ENCODE peak calls at places on chromosomes 2 and 18, in ten cellular contexts. Y is upper lobe of left lung, X is coronary artery, V is lower leg skin, U is transverse colon, N is GM12878, E is epithelial cell of esophagus, A is mammary epithelial cell, J is psoas muscle, G is foreskin fibroblast. O is an unnamed sample.

GRCh38 chr18:59067873-59068272 is 71.8 kb upstream of the SEC11C start:
- DNase-seq in E (peak), X (no peak), V (no peak), A (no peak), N (no peak), U (no peak), G (peak), Y (no peak), J (no peak), O (no peak)

GRCh38 chr2:121699421-121700328 is 37.0 kb downstream of the NIFK start:
- DNase-seq in X (no peak), U (peak), V (peak), Y (peak), A (peak), E (peak), J (peak), G (peak), N (peak), O (peak)

GRCh38 chr2:42051168-42052125 is 3.6 kb downstream of the PKDCC start:
- DNase-seq in V (no peak), Y (no peak), N (no peak), G (no peak), E (no peak), A (no peak), J (no peak), U (no peak), X (no peak), O (no peak)

GRCh38 chr18:50687491-50687890 is 127.6 kb downstream of the MAPK4 start:
- DNase-seq in Y (peak), U (no peak), J (no peak), E (no peak), A (no peak), G (no peak), V (no peak), X (no peak), N (no peak), O (no peak)

GRCh38 chr2:113966832-113967231 is 76.9 kb downstream of the ACTR3 start:
- DNase-seq in J (no peak), Y (no peak), A (no peak), E (no peak), U (no peak), G (no peak), X (no peak), V (no peak), N (no peak), O (no peak)

GRCh38 chr2:70431948-70432347 is 121.7 kb downstream of the TGFA start:
- DNase-seq in U (no peak), G (no peak), N (no peak), E (no peak), X (no peak), Y (no peak), J (no peak), A (no peak), V (no peak), O (no peak)

GRCh38 chr18:46278481-46279465 is 174.6 kb downstream of the HAUS1 start:
- DNase-seq in E (peak), X (no peak), U (no peak), N (no peak), G (peak), A (peak), V (no peak), J (no peak), Y (no peak), O (peak)

GRCh38 chr2:223993634-223994232 is 36.5 kb downstream of the MRPL44 start:
- DNase-seq in Y (peak), J (peak), E (peak), G (peak), V (no peak), N (no peak), U (peak), X (no peak), A (peak), O (peak)

GRCh38 chr2:42086500-42086953 is 38.7 kb downstream of the PKDCC start:
- DNase-seq in G (peak), A (peak), N (no peak), U (peak), V (no peak), E (peak), J (no peak), X (no peak), Y (no peak), O (no peak)

GRCh38 chr2:119011162-119011909 is 69.3 kb downstream of the MARCO start:
- DNase-seq in N (no peak), J (peak), E (peak), U (peak), G (peak), V (peak), Y (no peak), A (no peak), X (peak), O (no peak)

GRCh38 chr2:120675460-120676130 is 60.1 kb upstream of the GLI2 start:
- DNase-seq in J (peak), A (peak), U (peak), X (no peak), E (peak), N (no peak), V (peak), Y (peak), G (peak), O (no peak)

GRCh38 chr2:177799531-177799930 is 273.0 kb downstream of the PDE11A start:
- DNase-seq in A (no peak), J (no peak), X (no peak), V (no peak), N (no peak), G (no peak), E (peak), Y (no peak), U (no peak), O (no peak)

GRCh38 chr2:172836386-172837200 is 100.9 kb downstream of the RAPGEF4 start:
- DNase-seq in A (peak), J (no peak), Y (no peak), X (no peak), N (no peak), U (no peak), V (no peak), G (peak), E (peak), O (peak)

GRCh38 chr2:160570386-160570785 is 76.8 kb upstream of the RBMS1 start:
- DNase-seq in Y (peak), V (no peak), X (no peak), J (peak), U (no peak), E (no peak), G (no peak), A (no peak), N (no peak), O (no peak)

GRCh38 chr2:118902279-118903028 is 39.5 kb upstream of the MARCO start:
- DNase-seq in A (no peak), X (peak), G (no peak), E (no peak), V (no peak), U (no peak), Y (no peak), N (no peak), J (no peak), O (no peak)

GRCh38 chr2:236671820-236672520 is 102.3 kb downstream of the ACKR3 start:
- DNase-seq in J (no peak), N (no peak), A (no peak), E (no peak), U (no peak), Y (peak), G (no peak), X (peak), V (peak), O (no peak)

GRCh38 chr2:127321306-127321705 is 27.4 kb upstream of the ERCC3 start:
- DNase-seq in Y (no peak), X (no peak), U (no peak), A (no peak), N (no peak), E (no peak), G (no peak), V (no peak), J (no peak), O (no peak)

GRCh38 chr2:45904931-45905642 is 253.6 kb downstream of the PRKCE start:
- DNase-seq in X (no peak), V (no peak), G (peak), E (no peak), A (no peak), U (no peak), Y (no peak), J (no peak), N (no peak), O (no peak)

GRCh38 chr2:175741164-175741563 is 260.9 kb downstream of the LNPK start:
- DNase-seq in E (no peak), J (no peak), U (no peak), G (no peak), X (no peak), V (no peak), N (no peak), A (no peak), Y (no peak), O (no peak)

GRCh38 chr2:28430790-28431418 is 38.2 kb downstream of the FOSL2 start:
- DNase-seq in V (no peak), X (no peak), E (no peak), U (no peak), N (no peak), A (no peak), J (no peak), G (no peak), Y (no peak), O (no peak)

GRCh38 chr2:229081411-229081810 is 189.7 kb downstream of the PID1 start:
- DNase-seq in E (no peak), A (no peak), G (peak), X (no peak), V (no peak), J (no peak), U (no peak), N (no peak), Y (no peak), O (no peak)

GRCh38 chr2:240999001-240999791 is 778 bp downstream of the SNED1 start:
- DNase-seq in E (no peak), V (peak), J (peak), U (peak), A (no peak), N (no peak), G (peak), X (peak), Y (peak), O (no peak)

GRCh38 chr2:129755786-129756185 is 223.7 kb upstream of the RAB6C start:
- DNase-seq in X (no peak), E (no peak), Y (peak), N (no peak), U (no peak), G (no peak), V (no peak), J (no peak), A (no peak), O (no peak)

GRCh38 chr2:126495189-126495588 is 160.8 kb upstream of the GYPC start:
- DNase-seq in V (no peak), G (no peak), E (no peak), Y (no peak), N (no peak), U (no peak), J (no peak), X (no peak), A (no peak), O (no peak)

GRCh38 chr2:226031962-226032441 is 632.5 kb downstream of the NYAP2 start:
- DNase-seq in X (no peak), A (peak), Y (no peak), E (no peak), U (no peak), J (no peak), G (peak), N (no peak), V (no peak), O (no peak)

GRCh38 chr2:230472619-230473018 is 56.6 kb downstream of the SP100 start:
- DNase-seq in J (no peak), G (peak), N (peak), V (no peak), E (peak), A (peak), U (no peak), X (no peak), Y (no peak), O (peak)

GRCh38 chr2:73111300-73112025 is 1.3 kb downstream of the RAB11FIP5 start:
- DNase-seq in V (peak), A (peak), E (peak), N (no peak), G (peak), X (no peak), Y (peak), J (peak), U (peak), O (no peak)

GRCh38 chr2:46488389-46488788 is 9.0 kb downstream of the TMEM247 start:
- DNase-seq in G (peak), Y (no peak), J (no peak), E (no peak), V (no peak), N (no peak), U (no peak), A (no peak), X (no peak), O (no peak)

GRCh38 chr2:174833737-174834136 is 69.5 kb upstream of the CHRNA1 start:
- DNase-seq in J (no peak), E (no peak), V (no peak), G (no peak), Y (no peak), X (no peak), A (peak), N (no peak), U (no peak), O (no peak)

GRCh38 chr2:25480561-25480960 is 138.8 kb upstream of the DNMT3A start:
- DNase-seq in G (no peak), U (no peak), J (no peak), X (no peak), V (no peak), E (no peak), Y (no peak), A (no peak), N (no peak), O (no peak)

GRCh38 chr2:28326469-28326805 is 66.2 kb upstream of the FOSL2 start:
- DNase-seq in V (peak), N (no peak), E (no peak), A (no peak), J (no peak), U (no peak), Y (no peak), G (no peak), X (peak), O (no peak)

GRCh38 chr2:180246281-180246680 is 239.2 kb upstream of the CWC22 start:
- DNase-seq in U (no peak), N (no peak), E (no peak), G (no peak), J (no peak), V (no peak), X (no peak), A (no peak), Y (no peak), O (peak)

GRCh38 chr18:79899609-79900435 is 51.6 kb downstream of the SLC66A2 start:
- DNase-seq in E (no peak), X (no peak), A (no peak), U (peak), N (no peak), V (peak), Y (no peak), G (no peak), J (no peak), O (no peak)

GRCh38 chr18:79678665-79679551 is 695 bp upstream of the CTDP1 start:
- DNase-seq in N (peak), U (peak), J (peak), G (peak), V (peak), A (peak), E (peak), X (peak), Y (peak), O (peak)

GRCh38 chr18:79502785-79503184 is 107.1 kb downstream of the NFATC1 start:
- DNase-seq in V (no peak), E (no peak), N (no peak), J (no peak), A (no peak), X (no peak), U (no peak), G (no peak), Y (peak), O (no peak)

GRCh38 chr2:219071189-219071816 is 10.6 kb upstream of the IHH start:
- DNase-seq in X (no peak), Y (no peak), V (peak), N (no peak), A (peak), E (peak), U (peak), J (no peak), G (peak), O (no peak)

GRCh38 chr18:48545690-48546365 is 7.0 kb downstream of the CTIF start:
- DNase-seq in E (peak), G (peak), A (peak), J (peak), U (peak), N (no peak), X (peak), V (peak), Y (peak), O (no peak)

GRCh38 chr2:233471291-233472035 is 95.1 kb downstream of the USP40 start:
- DNase-seq in G (no peak), E (no peak), N (no peak), V (peak), Y (peak), X (peak), U (no peak), A (no peak), J (no peak), O (no peak)
- H3K4me3 ChIP-seq in G (no peak), E (no peak), N (no peak), V (no peak), Y (no peak), X (no peak), U (no peak), A (no peak), J (no peak), O (no peak)

DNA sequence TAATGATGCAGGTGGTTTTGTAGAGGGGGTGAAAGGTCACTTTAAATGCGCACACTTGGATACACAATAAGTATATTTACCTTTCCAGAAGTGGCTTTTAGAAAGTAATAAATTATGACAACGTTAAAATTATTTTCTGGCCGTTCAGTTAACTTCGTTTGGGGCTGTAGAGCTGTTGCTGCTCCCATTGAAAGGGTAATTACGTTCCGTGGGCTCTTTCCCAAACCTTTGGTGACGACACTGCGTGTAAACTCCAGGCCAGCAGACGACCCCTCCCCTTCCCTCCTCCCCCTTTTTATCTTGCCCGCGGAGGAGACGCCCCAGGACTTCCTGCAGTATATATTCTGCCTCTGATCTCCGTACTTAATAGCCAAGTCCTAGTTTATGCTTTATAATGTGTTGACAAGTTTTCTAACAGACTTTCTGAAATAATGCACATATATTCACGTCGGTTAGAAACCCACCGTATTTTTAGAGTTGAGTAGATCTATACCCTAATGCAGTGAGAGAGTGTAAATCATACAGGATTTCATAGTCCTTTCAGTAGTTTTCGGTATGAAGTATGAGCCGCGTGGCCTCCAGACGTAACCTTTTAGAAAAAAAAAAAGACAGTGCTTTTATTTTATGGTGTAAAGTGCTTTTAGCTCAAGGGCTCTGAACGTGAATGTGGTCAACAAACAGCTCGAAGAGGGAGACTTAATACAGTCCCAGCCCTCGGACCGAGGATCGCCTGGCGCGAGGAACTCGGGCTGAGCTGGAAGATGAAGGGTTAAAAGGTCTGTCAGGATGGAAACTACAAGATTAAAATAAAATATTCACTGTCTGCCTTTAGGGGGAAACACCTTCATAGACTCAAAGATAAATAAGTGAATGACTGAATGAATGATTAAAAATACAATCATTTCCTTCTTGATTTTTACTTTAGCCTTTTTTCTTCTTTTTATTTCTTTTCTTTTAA is 3.8 kb upstream of the BCL11A start:
- DNase-seq in J (no peak), A (no peak), E (no peak), U (no peak), X (no peak), V (no peak), N (no peak), Y (no peak), G (no peak), O (no peak)
- H3K4me3 ChIP-seq in J (no peak), A (no peak), E (peak), U (no peak), X (peak), V (no peak), N (peak), Y (peak), G (no peak), O (peak)

GRCh38 chr2:96231316-96231715 is 22.7 kb upstream of the STARD7 start:
- DNase-seq in X (no peak), G (no peak), A (peak), N (no peak), U (no peak), E (peak), J (no peak), V (no peak), Y (no peak), O (no peak)

GRCh38 chr2:96236882-96237281 is 28.3 kb upstream of the STARD7 start:
- DNase-seq in J (no peak), G (no peak), N (no peak), X (no peak), A (no peak), E (no peak), Y (no peak), V (no peak), U (no peak), O (no peak)

GRCh38 chr2:96238266-96238665 is 27.5 kb downstream of the TMEM127 start:
- DNase-seq in G (no peak), U (no peak), Y (no peak), V (no peak), J (no peak), A (no peak), X (no peak), E (no peak), N (no peak), O (no peak)

GRCh38 chr2:96239091-96239490 is 26.7 kb downstream of the TMEM127 start:
- DNase-seq in U (no peak), V (no peak), A (no peak), G (no peak), X (no peak), E (no peak), N (no peak), Y (no peak), J (no peak), O (no peak)

GRCh38 chr2:96233880-96234316 is 25.3 kb upstream of the STARD7 start:
- DNase-seq in A (no peak), X (no peak), G (no peak), U (no peak), N (peak), V (no peak), E (no peak), J (no peak), Y (no peak), O (no peak)
- H3K4me3 ChIP-seq in A (no peak), X (no peak), G (no peak), U (no peak), N (no peak), V (no peak), E (no peak), J (no peak), Y (no peak), O (no peak)

DNA sequence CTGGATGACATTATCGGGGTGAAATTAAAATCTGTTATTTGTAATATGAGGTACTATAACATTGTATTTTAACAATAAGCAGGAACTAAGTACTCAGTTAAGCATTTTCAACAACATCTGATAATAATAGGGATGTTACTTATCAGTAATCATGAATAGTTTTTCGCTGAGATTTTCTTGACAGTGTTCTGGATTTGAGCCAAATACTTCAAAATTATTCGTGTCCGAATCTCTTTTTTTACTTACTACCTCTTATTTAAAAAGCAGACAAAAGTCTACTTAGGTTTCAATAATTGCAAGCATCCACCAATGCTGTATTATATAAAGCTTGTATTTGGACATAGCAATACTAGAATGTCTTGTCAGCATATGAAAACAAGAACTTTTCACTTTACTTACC is 6.4 kb upstream of the ANKRD12 start:
- DNase-seq in U (no peak), A (no peak), V (no peak), X (no peak), G (no peak), Y (no peak), J (no peak), N (no peak), E (no peak), O (no peak)
- H3K4me3 ChIP-seq in U (no peak), A (no peak), V (no peak), X (no peak), G (no peak), Y (no peak), J (no peak), N (no peak), E (no peak), O (no peak)

GRCh38 chr18:69840445-69840844 is 107.2 kb downstream of the CD226 start:
- DNase-seq in G (peak), X (no peak), Y (no peak), V (no peak), J (no peak), N (no peak), E (peak), U (no peak), A (no peak), O (no peak)
- H3K4me3 ChIP-seq in G (no peak), X (no peak), Y (no peak), V (no peak), J (no peak), N (no peak), E (no peak), U (no peak), A (no peak), O (peak)

DNA sequence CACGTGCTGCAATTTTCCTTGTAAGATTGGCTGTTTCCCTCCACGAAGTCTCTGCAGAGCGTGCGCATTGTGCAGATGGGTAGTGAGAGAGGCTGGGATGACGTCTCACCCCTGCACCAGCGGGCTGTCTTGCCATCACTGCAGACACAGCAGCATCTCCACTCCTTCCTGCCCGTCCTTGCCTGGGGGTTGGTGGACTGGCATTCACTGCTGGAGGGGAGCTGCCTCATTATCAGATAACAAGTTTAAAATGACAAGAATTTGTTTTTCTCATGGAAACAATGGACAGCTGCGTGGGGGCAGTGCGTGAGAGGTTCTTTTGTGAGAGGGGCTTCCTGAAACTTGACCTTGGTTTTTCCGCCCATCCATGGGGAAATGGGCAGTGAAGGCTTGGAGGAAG is 45.3 kb upstream of the HS6ST1 start:
- DNase-seq in E (no peak), Y (no peak), N (no peak), G (no peak), J (no peak), U (no peak), A (no peak), X (no peak), V (no peak), O (no peak)
- H3K4me3 ChIP-seq in E (no peak), Y (no peak), N (no peak), G (no peak), J (no peak), U (no peak), A (no peak), X (no peak), V (no peak), O (no peak)

O was measured in skeletal muscle cell.